ENCODE peak calls at places on chromosomes 2 and 18, in five cellular contexts. R is A549, M is IMR-90, T is K562, K is SK-N-SH. S is an unnamed sample.

GRCh38 chr2:19020144-19021099 is 338.0 kb downstream of the OSR1 start:
- DNase-seq in K (no peak), M (no peak), T (no peak), R (no peak), S (no peak)

GRCh38 chr2:72781500-72781899 is 44.3 kb downstream of the EXOC6B start:
- DNase-seq in T (no peak), R (no peak), K (no peak), M (no peak), S (no peak)

GRCh38 chr2:101617188-101617587 is 80.3 kb upstream of the MAP4K4 start:
- DNase-seq in K (no peak), M (peak), R (no peak), T (no peak), S (no peak)

GRCh38 chr2:192197387-192197786 is 2.7 kb upstream of the TMEFF2 start:
- DNase-seq in K (no peak), R (peak), M (no peak), T (no peak), S (no peak)

GRCh38 chr2:240230424-240230945 is 90.0 kb upstream of the OTOS start:
- DNase-seq in M (no peak), T (no peak), K (no peak), R (no peak), S (no peak)

GRCh38 chr2:214816135-214816534 is 6.7 kb upstream of the BARD1 start:
- DNase-seq in M (no peak), R (no peak), T (no peak), K (no peak), S (no peak)

GRCh38 chr2:56191617-56192016 is 7.8 kb downstream of the CCDC85A start:
- DNase-seq in M (peak), T (no peak), K (no peak), R (peak), S (no peak)

GRCh38 chr2:76197842-76198448 is 487.2 kb upstream of the GCFC2 start:
- DNase-seq in T (peak), K (no peak), R (no peak), M (peak), S (peak)

GRCh38 chr2:191230174-191230573 is 15.0 kb upstream of the MYO1B start:
- DNase-seq in R (no peak), M (peak), T (no peak), K (no peak), S (no peak)

DNA sequence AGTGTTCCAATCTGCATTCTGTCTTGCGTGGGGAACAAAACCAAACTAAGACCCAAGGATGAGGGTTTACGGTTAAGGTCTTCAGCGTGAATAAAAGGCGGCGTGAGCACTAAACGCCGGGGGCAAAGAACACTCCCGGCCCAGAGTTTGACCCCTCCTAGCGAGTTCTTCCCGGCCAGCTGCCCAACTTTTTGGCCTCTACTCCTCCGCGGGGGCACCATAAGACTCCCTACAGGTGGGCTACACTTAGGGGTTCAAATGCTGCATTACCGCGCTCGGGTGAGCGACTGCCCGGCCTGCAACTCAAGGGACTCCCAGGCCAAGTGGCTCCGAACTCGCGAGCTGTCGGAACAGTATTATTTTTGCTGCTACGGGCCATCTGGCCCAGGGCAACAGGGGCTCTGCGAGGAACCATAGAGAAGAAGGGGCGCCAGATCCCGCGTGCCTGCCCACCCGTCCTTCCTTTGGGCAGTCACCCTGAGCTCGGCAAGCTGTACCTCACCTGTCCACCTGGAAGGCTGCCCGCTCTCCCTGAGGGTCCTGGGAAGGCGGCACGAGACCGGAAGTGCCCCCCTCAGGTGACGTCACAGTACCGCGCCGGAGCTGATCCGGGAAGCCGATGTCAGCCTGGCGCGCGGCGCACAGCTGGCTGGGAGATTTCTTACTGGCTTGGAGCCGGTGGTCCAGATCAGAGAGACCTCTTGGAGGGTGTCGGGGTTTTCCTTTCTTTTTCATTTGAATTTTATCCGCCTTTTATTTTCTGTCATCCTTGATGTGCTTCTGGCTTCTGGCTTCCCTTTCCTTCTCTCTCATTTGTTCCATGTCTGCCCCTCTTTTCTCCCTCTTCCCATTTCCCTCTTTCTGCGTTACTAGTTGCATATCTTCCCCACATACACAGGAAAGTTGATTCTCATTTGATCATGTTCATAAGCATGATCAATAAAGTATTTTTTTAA is at the start of gene LDAH:
- DNase-seq in R (peak), M (peak), T (peak), K (peak), S (peak)
- TF ChIP-seq RCOR1 in R (peak), M (no peak), T (no peak), K (peak), S (no peak)

DNA sequence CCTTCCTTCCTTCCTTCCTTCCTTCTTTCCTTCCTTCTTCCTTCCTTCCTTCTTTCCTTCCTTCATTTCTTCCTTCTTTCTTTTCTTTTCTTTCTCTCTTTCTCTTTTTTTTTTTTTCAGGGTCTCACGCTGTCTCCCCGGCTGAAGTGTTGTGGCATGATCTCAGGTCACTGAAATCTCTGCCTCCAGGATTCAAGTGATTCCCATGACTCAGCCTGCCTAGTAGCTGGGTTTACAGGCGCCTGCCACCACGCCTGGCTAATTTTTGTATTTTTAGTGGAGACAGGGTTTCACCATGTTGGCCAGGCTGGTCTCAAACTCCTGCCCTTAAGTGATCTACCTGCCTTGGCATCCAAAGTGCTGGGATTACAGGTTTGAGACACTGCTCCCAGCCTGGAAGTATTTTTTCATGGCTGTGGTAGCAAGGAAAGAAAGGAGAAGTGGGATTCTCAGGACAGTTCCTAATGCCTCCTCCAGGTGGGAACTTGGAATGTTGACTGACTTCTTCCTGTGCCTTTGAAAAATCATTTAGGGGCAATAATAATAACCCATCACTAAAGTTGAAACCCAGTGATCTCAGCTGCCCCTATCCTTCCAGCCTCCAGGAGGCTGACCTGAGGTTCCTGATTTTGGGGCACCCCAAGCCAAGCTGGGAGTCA is 89.2 kb upstream of the CELF4 start:
- DNase-seq in T (no peak), R (no peak), M (no peak), K (no peak), S (no peak)
- TF ChIP-seq RCOR1 in T (no peak), R (no peak), M (no peak), K (no peak), S (no peak)

DNA sequence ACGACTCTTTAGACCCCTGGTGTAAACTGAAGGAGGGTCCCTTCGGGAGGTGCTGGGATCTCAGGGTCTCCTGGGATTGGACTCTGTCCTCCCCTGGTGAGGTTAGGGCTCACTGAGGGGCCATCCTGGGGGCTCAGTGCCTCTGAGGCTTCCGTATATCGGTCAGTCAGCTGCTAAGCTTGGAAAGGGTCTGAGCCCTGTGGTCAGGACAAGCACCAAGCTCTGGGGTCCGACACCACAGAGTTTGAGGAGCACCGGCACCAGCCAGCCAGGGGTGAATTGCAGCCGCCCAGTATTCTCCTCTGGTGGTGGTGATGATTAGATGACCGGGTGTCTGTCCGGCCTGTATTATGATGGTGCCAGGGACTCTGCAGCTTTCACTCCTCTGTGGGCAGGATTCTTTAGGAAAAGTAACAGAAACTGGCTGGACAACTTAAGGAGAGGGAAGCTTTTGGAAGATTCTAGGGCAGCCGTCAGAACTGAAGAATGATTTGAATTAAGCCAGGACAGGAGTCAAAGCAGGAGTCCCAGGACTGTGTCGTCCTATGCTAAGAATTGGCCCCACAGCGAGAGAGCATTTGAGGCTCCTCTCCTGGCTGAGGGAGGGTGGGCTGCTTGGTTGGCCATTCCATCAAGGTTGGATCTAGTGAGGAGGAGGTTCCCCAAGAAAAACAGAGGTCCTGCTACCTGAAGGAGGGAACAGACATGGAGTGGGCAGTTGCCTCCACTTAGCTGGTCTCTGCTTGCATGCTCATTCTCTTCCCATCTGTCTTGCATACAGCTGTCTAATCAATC is 158.6 kb upstream of the HS6ST1 start:
- DNase-seq in R (no peak), M (no peak), K (no peak), T (no peak), S (no peak)
- TF ChIP-seq RCOR1 in R (no peak), M (no peak), K (no peak), T (no peak), S (no peak)

GRCh38 chr2:201654611-201655384 is 11.5 kb upstream of the TMEM237 start:
- DNase-seq in M (peak), R (no peak), T (no peak), K (no peak), S (no peak)
- TF ChIP-seq RCOR1 in M (no peak), R (no peak), T (no peak), K (no peak), S (no peak)

GRCh38 chr18:48470484-48471180 is 61.4 kb upstream of the ZBTB7C start:
- DNase-seq in R (no peak), K (no peak), M (no peak), T (no peak), S (no peak)
- TF ChIP-seq RCOR1 in R (no peak), K (no peak), M (no peak), T (no peak), S (no peak)

GRCh38 chr18:8706545-8706980 is 1.2 kb downstream of the MTCL1 start:
- DNase-seq in R (no peak), T (no peak), M (peak), K (no peak), S (no peak)
- TF ChIP-seq RCOR1 in R (no peak), T (no peak), M (no peak), K (no peak), S (no peak)

GRCh38 chr2:219167997-219168396 is 1.8 kb downstream of the SLC23A3 start:
- DNase-seq in K (no peak), M (no peak), R (no peak), T (no peak), S (no peak)

GRCh38 chr2:219168932-219169331 is 897 bp downstream of the SLC23A3 start:
- DNase-seq in K (no peak), M (no peak), R (no peak), T (no peak), S (no peak)

GRCh38 chr2:219171231-219171651 is 1.4 kb upstream of the SLC23A3 start:
- DNase-seq in R (peak), T (peak), M (peak), K (peak), S (no peak)

GRCh38 chr2:219169950-219170654 is at the start of gene SLC23A3:
- DNase-seq in M (no peak), R (no peak), T (no peak), K (no peak), S (no peak)

DNA sequence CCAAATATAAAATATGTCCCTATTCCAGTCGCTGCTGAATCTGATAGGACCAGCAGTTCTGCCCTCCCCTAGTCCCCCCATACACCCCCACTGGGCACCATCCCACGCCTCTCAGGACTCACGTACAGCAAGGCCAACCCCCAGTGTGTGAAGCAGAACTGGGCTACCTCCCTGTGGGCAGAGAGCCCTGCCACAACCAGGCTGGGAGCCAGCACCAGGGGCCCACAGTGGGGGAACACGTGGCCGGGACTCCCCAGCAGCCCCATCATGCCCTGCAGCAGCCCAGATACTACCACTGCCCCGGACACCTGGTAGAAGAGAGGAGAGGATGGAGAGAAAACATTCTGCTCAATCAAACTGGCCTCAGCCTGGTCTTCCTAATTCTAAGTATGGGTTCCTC is 1.3 kb downstream of the SLC23A3 start:
- DNase-seq in K (no peak), T (no peak), R (no peak), M (no peak), S (no peak)
- TF ChIP-seq RCOR1 in K (no peak), T (no peak), R (no peak), M (no peak), S (no peak)

GRCh38 chr2:232484628-232485332 is 2.9 kb downstream of the ECEL1 start:
- DNase-seq in M (no peak), K (peak), T (no peak), R (no peak), S (no peak)

GRCh38 chr2:232481322-232482140 is 6.1 kb downstream of the ECEL1 start:
- DNase-seq in K (no peak), M (no peak), R (no peak), T (no peak), S (no peak)

GRCh38 chr2:232482301-232483238 is 5.1 kb downstream of the ECEL1 start:
- DNase-seq in R (no peak), T (no peak), K (no peak), M (no peak), S (no peak)

GRCh38 chr2:232483923-232484627 is 3.6 kb downstream of the ECEL1 start:
- DNase-seq in K (no peak), T (no peak), R (no peak), M (no peak), S (no peak)

GRCh38 chr2:232483296-232483922 is 4.2 kb downstream of the ECEL1 start:
- DNase-seq in T (no peak), K (no peak), R (no peak), M (no peak), S (no peak)
- TF ChIP-seq RCOR1 in T (no peak), K (no peak), R (no peak), M (no peak), S (no peak)

GRCh38 chr18:69186162-69186561 is 214.5 kb upstream of the DOK6 start:
- DNase-seq in R (no peak), T (no peak), M (no peak), K (no peak), S (no peak)
- TF ChIP-seq RCOR1 in R (no peak), T (no peak), M (no peak), K (no peak), S (no peak)

GRCh38 chr18:24915547-24915946 is 436.4 kb downstream of the ZNF521 start:
- DNase-seq in K (no peak), T (no peak), R (no peak), M (peak), S (no peak)

GRCh38 chr18:24914685-24915267 is 437.2 kb downstream of the ZNF521 start:
- DNase-seq in K (no peak), M (no peak), R (no peak), T (no peak), S (no peak)

GRCh38 chr18:24913507-24914147 is 438.3 kb downstream of the ZNF521 start:
- DNase-seq in M (no peak), K (peak), T (no peak), R (no peak), S (no peak)

GRCh38 chr18:24917767-24918166 is 434.2 kb downstream of the ZNF521 start:
- DNase-seq in K (no peak), M (no peak), R (no peak), T (no peak), S (no peak)

GRCh38 chr18:24914148-24914525 is 437.8 kb downstream of the ZNF521 start:
- DNase-seq in R (no peak), T (no peak), K (peak), M (no peak), S (no peak)
- TF ChIP-seq RCOR1 in R (no peak), T (no peak), K (no peak), M (no peak), S (no peak)